ENCODE peak calls at places on chromosomes 4 and X, in six cellular contexts. Y, M, X, V, D and E are unnamed samples.

GRCh38 chrX:107272431-107272921 is 66.1 kb downstream of the DNAAF6 start:
- DNase-seq in M (no peak), X (no peak), V (no peak), D (peak), Y (no peak), E (no peak)

GRCh38 chr4:3407930-3408792 is 33.6 kb upstream of the HGFAC start:
- DNase-seq in V (no peak), D (peak), X (peak), M (no peak), Y (no peak), E (peak)

GRCh38 chr4:113820164-113820563 is 58.6 kb upstream of the CAMK2D start:
- DNase-seq in M (no peak), Y (no peak), D (no peak), X (no peak), V (no peak), E (no peak)

GRCh38 chr4:138741366-138741765 is 274.2 kb upstream of the NOCT start:
- DNase-seq in Y (no peak), D (no peak), V (no peak), X (no peak), M (no peak), E (no peak)

GRCh38 chr4:158991534-158992155 is 111.2 kb upstream of the RAPGEF2 start:
- DNase-seq in D (no peak), X (no peak), Y (no peak), M (no peak), V (no peak), E (no peak)

GRCh38 chrX:44651347-44651746 is 108.7 kb upstream of the FUNDC1 start:
- DNase-seq in Y (no peak), V (no peak), X (no peak), M (no peak), D (peak), E (no peak)

GRCh38 chrX:130082244-130083106 is 27.8 kb downstream of the ELF4 start:
- DNase-seq in D (no peak), X (peak), Y (no peak), M (peak), V (no peak), E (peak)

GRCh38 chrX:101462892-101463291 is 22.4 kb upstream of the ARMCX4 start:
- DNase-seq in D (peak), Y (no peak), X (no peak), M (no peak), V (no peak), E (no peak)

GRCh38 chr4:109728385-109728784 is 1.5 kb downstream of the PLA2G12A start:
- DNase-seq in X (no peak), V (no peak), D (no peak), M (no peak), Y (no peak), E (no peak)

GRCh38 chrX:147958316-147958715 is 22.8 kb upstream of the FMR1NB start:
- DNase-seq in D (no peak), V (no peak), X (no peak), Y (no peak), M (no peak), E (no peak)

GRCh38 chrX:134782796-134783195 is 124.5 kb upstream of the PLAC1 start:
- DNase-seq in X (no peak), V (no peak), M (no peak), Y (no peak), D (no peak), E (no peak)

GRCh38 chrX:2485789-2486345 is 14.9 kb downstream of the DHRSX start:
- DNase-seq in V (no peak), Y (no peak), D (no peak), M (no peak), X (no peak), E (no peak)

GRCh38 chr4:14449308-14449707 is 553.0 kb upstream of the CPEB2 start:
- DNase-seq in M (no peak), D (no peak), V (no peak), Y (no peak), X (no peak), E (no peak)

GRCh38 chr4:1591107-1591506 is 93.0 kb downstream of the FAM53A start:
- DNase-seq in M (no peak), V (no peak), Y (no peak), X (peak), D (peak), E (peak)

GRCh38 chr4:172962564-172963353 is 205.9 kb upstream of the GALNT7 start:
- DNase-seq in D (no peak), M (no peak), V (no peak), X (no peak), Y (no peak), E (peak)

GRCh38 chr4:156154978-156155377 is 201.3 kb upstream of the CTSO start:
- DNase-seq in V (no peak), Y (no peak), M (no peak), X (no peak), D (no peak), E (no peak)

GRCh38 chr4:56129431-56129861 is 180.7 kb downstream of the CEP135 start:
- DNase-seq in M (no peak), X (no peak), D (peak), V (no peak), Y (no peak), E (no peak)

GRCh38 chrX:10579753-10580060 is 40.7 kb downstream of the MID1 start:
- DNase-seq in D (no peak), Y (no peak), M (no peak), X (no peak), V (no peak), E (no peak)

GRCh38 chr4:71290481-71290880 is 48.3 kb upstream of the SLC4A4 start:
- DNase-seq in M (no peak), D (no peak), Y (no peak), V (no peak), X (no peak), E (no peak)

GRCh38 chrX:107448625-107449468 is 605 bp upstream of the FRMPD3 start:
- DNase-seq in D (peak), Y (no peak), X (no peak), V (no peak), M (peak), E (no peak)

GRCh38 chr4:10688827-10689226 is 4.3 kb upstream of the CLNK start:
- DNase-seq in M (peak), D (no peak), Y (no peak), V (no peak), X (no peak), E (no peak)

GRCh38 chr4:158530898-158531297 is 9.2 kb downstream of the RXFP1 start:
- DNase-seq in Y (no peak), M (no peak), X (no peak), D (no peak), V (no peak), E (no peak)

GRCh38 chr4:98260047-98260578 is 1.1 kb upstream of the RAP1GDS1 start:
- DNase-seq in M (peak), Y (peak), D (peak), V (no peak), X (no peak), E (peak)

GRCh38 chrX:7147431-7147977 is at the start of gene STS:
- DNase-seq in D (no peak), Y (peak), V (peak), X (peak), M (no peak), E (peak)

GRCh38 chr4:1369484-1370079 is 22.6 kb downstream of the UVSSA start:
- DNase-seq in V (no peak), X (no peak), Y (no peak), D (no peak), M (no peak), E (no peak)

GRCh38 chr4:187576751-187577150 is 418.8 kb upstream of the ZFP42 start:
- DNase-seq in M (no peak), X (no peak), V (no peak), Y (no peak), D (no peak), E (no peak)

GRCh38 chrX:65926095-65927019 is 113.5 kb downstream of the VSIG4 start:
- DNase-seq in D (no peak), Y (no peak), M (peak), X (no peak), V (no peak), E (no peak)

GRCh38 chrX:96929036-96929435 is 45.3 kb downstream of the RPA4 start:
- DNase-seq in M (no peak), V (no peak), X (no peak), D (no peak), Y (no peak), E (no peak)

GRCh38 chr4:169619518-169619957 is 840 bp upstream of the CLCN3 start:
- DNase-seq in D (peak), X (no peak), V (no peak), Y (peak), M (peak), E (no peak)

GRCh38 chrX:132119821-132120220 is 8.0 kb downstream of the FRMD7 start:
- DNase-seq in X (no peak), V (no peak), Y (no peak), D (peak), M (no peak), E (no peak)

GRCh38 chr4:54165438-54165837 is 63.7 kb upstream of the PDGFRA start:
- DNase-seq in D (peak), Y (no peak), X (no peak), V (no peak), M (no peak), E (no peak)

GRCh38 chr4:2432991-2433530 is 14.3 kb downstream of the CFAP99 start:
- DNase-seq in X (no peak), Y (no peak), M (no peak), V (no peak), D (no peak), E (no peak)

GRCh38 chr4:153651961-153652784 is 31.9 kb upstream of the TLR2 start:
- DNase-seq in X (no peak), Y (no peak), M (no peak), D (no peak), V (no peak), E (no peak)

GRCh38 chr4:138003248-138003647 is 238.9 kb downstream of the SLC7A11 start:
- DNase-seq in Y (no peak), V (no peak), M (no peak), D (no peak), X (no peak), E (no peak)

GRCh38 chr4:138007572-138007971 is 234.6 kb downstream of the SLC7A11 start:
- DNase-seq in Y (no peak), X (no peak), M (no peak), V (no peak), D (no peak), E (no peak)

GRCh38 chr4:102518703-102519131 is 17.6 kb downstream of the NFKB1 start:
- DNase-seq in V (no peak), D (no peak), M (no peak), Y (no peak), X (no peak), E (no peak)

GRCh38 chr4:107863416-107863815 is 38.7 kb downstream of the SGMS2 start:
- DNase-seq in V (no peak), X (no peak), D (no peak), Y (no peak), M (no peak), E (no peak)

GRCh38 chrX:15546745-15547144 is 46.1 kb downstream of the BMX start:
- DNase-seq in X (no peak), M (no peak), Y (no peak), V (no peak), D (no peak), E (no peak)

GRCh38 chr4:3201718-3202702 is 46.9 kb upstream of the MSANTD1 start:
- DNase-seq in D (no peak), Y (no peak), M (peak), V (no peak), X (no peak), E (no peak)

GRCh38 chrX:43278440-43278839 is 377.7 kb upstream of the MAOA start:
- DNase-seq in D (no peak), X (no peak), V (no peak), Y (no peak), M (no peak), E (no peak)